ENCODE peak calls at places on chromosomes 6 and 20, in seven cellular contexts. P is omental fat pad; I is adipocyte; W is Right ventricle myocardium superior; M is progenitor cell of endocrine pancreas; F is activated T-cell treated with anti-CD3 and anti-CD28 coated beads, Interleukin-2, amount 50 U/mL, for 72 hours; S is T follicular helper cell. C is an unnamed sample.

GRCh38 chr6:129183681-129184216 is 300.8 kb downstream of the LAMA2 start:
- DNase-seq in F (no peak), I (peak), S (no peak), W (no peak), P (no peak), M (no peak), C (no peak)

GRCh38 chr6:169096326-169096882 is 157.2 kb downstream of the THBS2 start:
- DNase-seq in I (no peak), M (no peak), W (no peak), F (no peak), S (no peak), P (no peak), C (no peak)

GRCh38 chr6:118784641-118785164 is 109.2 kb upstream of the ASF1A start:
- DNase-seq in I (no peak), W (peak), P (no peak), F (no peak), S (no peak), M (no peak), C (no peak)

GRCh38 chr6:136801581-136801980 is 9.3 kb upstream of the MAP3K5 start:
- DNase-seq in M (no peak), F (no peak), P (no peak), S (no peak), W (no peak), I (no peak), C (no peak)

GRCh38 chr6:129478379-129478778 is 231.6 kb downstream of the ARHGAP18 start:
- DNase-seq in I (no peak), W (no peak), S (no peak), P (no peak), F (no peak), M (no peak), C (no peak)

GRCh38 chr6:137426007-137426689 is 68.0 kb downstream of the OLIG3 start:
- DNase-seq in F (no peak), I (no peak), P (no peak), W (no peak), M (no peak), S (no peak), C (no peak)

GRCh38 chr20:37972256-37973058 is 60.8 kb downstream of the TTI1 start:
- DNase-seq in M (no peak), W (no peak), S (no peak), F (no peak), I (no peak), P (no peak), C (no peak)

GRCh38 chr20:5935384-5935783 is 14.9 kb downstream of the TRMT6 start:
- DNase-seq in S (no peak), F (no peak), W (no peak), P (no peak), I (no peak), M (no peak), C (no peak)

GRCh38 chr6:168035661-168036616 is 38.5 kb downstream of the KIF25 start:
- DNase-seq in W (no peak), F (peak), I (no peak), S (no peak), M (no peak), P (no peak), C (peak)

GRCh38 chr6:25685896-25686295 is 33.9 kb downstream of the SCGN start:
- DNase-seq in W (no peak), M (no peak), I (no peak), S (no peak), P (no peak), F (no peak), C (no peak)

GRCh38 chr20:51176446-51176845 is 153.5 kb upstream of the KCNG1 start:
- DNase-seq in F (no peak), M (no peak), I (no peak), W (no peak), S (no peak), P (no peak), C (no peak)

GRCh38 chr6:108896111-108896661 is 48.0 kb downstream of the ARMC2 start:
- DNase-seq in S (no peak), I (peak), M (no peak), P (no peak), W (no peak), F (no peak), C (no peak)

GRCh38 chr6:142913511-142914047 is 31.4 kb downstream of the HIVEP2 start:
- DNase-seq in F (peak), W (no peak), P (no peak), M (no peak), I (no peak), S (peak), C (no peak)

GRCh38 chr6:56582246-56582645 is 60.4 kb downstream of the DST start:
- DNase-seq in P (no peak), M (no peak), I (no peak), W (no peak), F (no peak), S (no peak), C (no peak)

GRCh38 chr6:48765352-48765961 is 654.5 kb upstream of the PTCHD4 start:
- DNase-seq in I (peak), M (no peak), S (no peak), W (no peak), F (peak), P (no peak), C (peak)

GRCh38 chr20:53621482-53622246 is 28.0 kb upstream of the ZNF217 start:
- DNase-seq in P (no peak), S (no peak), M (no peak), F (peak), W (peak), I (peak), C (no peak)

GRCh38 chr6:119207973-119208725 is 129.7 kb upstream of the FAM184A start:
- DNase-seq in F (no peak), W (no peak), M (no peak), P (no peak), I (peak), S (no peak), C (no peak)

GRCh38 chr6:100457251-100457990 is 7.3 kb downstream of the SIM1 start:
- DNase-seq in I (no peak), P (no peak), S (no peak), W (no peak), M (no peak), F (no peak), C (no peak)

GRCh38 chr6:140105857-140106256 is 731.4 kb upstream of the CITED2 start:
- DNase-seq in P (no peak), S (no peak), M (no peak), I (peak), W (no peak), F (no peak), C (no peak)

GRCh38 chr20:57024849-57025248 is 241.6 kb downstream of the BMP7 start:
- DNase-seq in S (no peak), W (no peak), P (no peak), F (no peak), I (no peak), M (no peak), C (no peak)

GRCh38 chr6:11288065-11288464 is 55.6 kb upstream of the NEDD9 start:
- DNase-seq in M (no peak), F (no peak), W (no peak), P (no peak), S (no peak), I (no peak), C (peak)

GRCh38 chr20:48523191-48523757 is 304.5 kb downstream of the PREX1 start:
- DNase-seq in P (no peak), F (no peak), W (no peak), M (peak), I (peak), S (no peak), C (no peak)

GRCh38 chr20:43983359-43983758 is 68.7 kb downstream of the TOX2 start:
- DNase-seq in F (peak), P (no peak), I (no peak), S (no peak), W (no peak), M (no peak), C (no peak)

GRCh38 chr6:83065511-83066192 is at the start of gene UBE3D:
- DNase-seq in W (peak), S (peak), M (peak), P (peak), I (peak), F (peak), C (peak)